ENCODE peak calls at places on chromosome 12, in nine cellular contexts. W is thyroid gland, K is psoas muscle, J is lung, R is lower lobe of right lung, A is IMR-90, M is HCT116, G is thoracic aorta, S is neuronal stem cell. O is an unnamed sample.

GRCh38 chr12:108702534-108702933 is 28.8 kb downstream of the CORO1C start:
- DNase-seq in J (no peak), A (no peak), G (no peak), S (no peak), R (no peak), W (no peak), K (no peak), M (no peak), O (no peak)

GRCh38 chr12:131164096-131164872 is 210.6 kb downstream of the ADGRD1 start:
- DNase-seq in R (no peak), K (no peak), G (no peak), J (no peak), M (peak; percentile 10), S (no peak), W (no peak), A (no peak), O (no peak)

GRCh38 chr12:63064080-63064479 is 86.9 kb downstream of the AVPR1A start:
- DNase-seq in A (peak; percentile 46), R (no peak), K (no peak), G (no peak), W (no peak), M (no peak), J (no peak), S (no peak), O (no peak)

GRCh38 chr12:119642986-119643385 is 24.9 kb upstream of the PRKAB1 start:
- DNase-seq in W (no peak), S (no peak), R (no peak), A (no peak), K (no peak), M (no peak), G (no peak), J (no peak), O (no peak)

GRCh38 chr12:29796823-29797263 is 13.1 kb upstream of the TMTC1 start:
- DNase-seq in A (peak; percentile 97), M (peak; percentile 29), S (no peak), K (no peak), W (no peak), G (no peak), R (no peak), J (no peak), O (peak; percentile 86)

GRCh38 chr12:128075332-128075731 is 191.6 kb upstream of the TMEM132C start:
- DNase-seq in K (no peak), S (no peak), R (no peak), J (no peak), W (no peak), G (no peak), M (no peak), A (no peak), O (no peak)

GRCh38 chr12:49296034-49296835 is 1.3 kb downstream of the PRPH start:
- DNase-seq in R (peak; percentile 68), W (peak; percentile 51), J (peak; percentile 46), G (no peak), A (no peak), S (no peak), M (no peak), K (peak; percentile 35), O (no peak)

GRCh38 chr12:1573960-1574862 is 20.2 kb downstream of the FBXL14 start:
- DNase-seq in M (no peak), J (no peak), W (no peak), K (no peak), R (no peak), G (no peak), A (no peak), S (no peak), O (no peak)

GRCh38 chr12:27277846-27278260 is 33.8 kb downstream of the STK38L start:
- DNase-seq in J (no peak), S (no peak), R (no peak), M (peak; percentile 6), A (peak; percentile 97), K (no peak), G (peak; percentile 60), W (peak; percentile 13), O (peak; percentile 60)

GRCh38 chr12:105317453-105317852 is 13.0 kb upstream of the C12orf75 start:
- DNase-seq in M (no peak), G (no peak), W (no peak), J (no peak), K (no peak), S (no peak), A (peak; percentile 84), R (no peak), O (peak; percentile 41)

GRCh38 chr12:87136330-87136976 is 880.3 kb upstream of the MGAT4C start:
- DNase-seq in A (peak; percentile 60), G (no peak), K (no peak), R (no peak), M (no peak), S (no peak), W (peak; percentile 8), J (no peak), O (no peak)

GRCh38 chr12:75389061-75389460 is 1.8 kb upstream of the GLIPR1L2 start:
- DNase-seq in K (no peak), G (no peak), R (no peak), J (no peak), W (no peak), M (peak; percentile 78), S (no peak), A (peak; percentile 40), O (no peak)

GRCh38 chr12:67251012-67251411 is 18.1 kb upstream of the CAND1 start:
- DNase-seq in J (no peak), R (no peak), A (no peak), K (no peak), W (no peak), M (no peak), S (no peak), G (no peak), O (no peak)

GRCh38 chr12:67256649-67257048 is 12.5 kb upstream of the CAND1 start:
- DNase-seq in K (no peak), A (no peak), R (no peak), G (no peak), M (no peak), S (no peak), J (no peak), W (no peak), O (no peak)
- H3K4me3 ChIP-seq in K (no peak overlapping the region), A (no peak overlapping the region), R (no peak overlapping the region), G (no peak overlapping the region), M (no peak overlapping the region), S (no peak overlapping the region), J (no peak overlapping the region), W (no peak overlapping the region), O (no peak overlapping the region)

DNA sequence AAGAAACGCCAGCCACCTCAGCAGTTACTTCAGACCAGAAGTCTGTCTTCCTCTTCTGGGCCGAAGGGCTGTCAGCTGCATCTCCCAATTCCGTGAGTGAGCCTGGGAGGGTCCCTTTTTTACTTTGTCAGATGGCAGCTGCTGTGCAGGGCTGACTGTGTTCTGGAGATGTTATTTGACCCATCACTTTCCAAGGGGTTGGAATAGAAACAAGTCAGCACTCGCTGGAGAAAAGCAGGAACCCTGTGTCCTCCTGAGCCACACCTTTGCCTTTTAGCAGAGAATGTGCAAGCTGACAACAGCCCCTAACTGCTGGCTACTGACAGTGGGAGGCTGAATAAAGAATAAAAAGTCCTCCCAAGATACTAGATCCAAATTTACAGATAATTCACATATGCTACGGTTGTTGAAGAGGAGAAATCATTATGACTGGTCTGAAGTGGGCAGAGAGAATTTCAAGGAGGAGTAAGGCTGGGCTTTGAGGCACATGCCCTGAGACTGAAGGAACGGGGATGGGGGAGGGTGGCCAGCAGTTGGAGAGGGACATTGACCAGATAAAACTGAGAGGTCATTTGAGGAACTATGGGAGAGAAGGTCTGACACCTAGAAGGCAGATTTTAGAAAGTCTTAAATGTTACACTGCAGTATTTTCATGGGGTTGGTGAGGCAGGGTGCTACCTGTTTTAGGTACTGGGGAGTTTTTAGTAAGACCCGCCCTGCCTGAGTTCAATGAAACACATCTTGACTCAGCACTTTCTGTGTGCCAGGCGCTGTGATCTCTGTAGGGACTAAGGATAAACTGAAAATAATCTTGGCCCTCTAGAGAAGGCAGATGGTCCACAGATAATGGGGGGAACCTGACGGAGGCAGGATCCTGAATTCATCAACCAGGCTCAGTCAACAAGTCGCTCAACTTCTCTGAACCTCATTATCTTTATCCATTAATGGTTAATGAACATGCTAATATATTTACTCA is 27.4 kb downstream of the FAM234B start:
- DNase-seq in R (no peak), S (no peak), K (no peak), M (no peak), J (no peak), W (no peak), A (no peak), G (no peak), O (no peak)
- H3K36me3 ChIP-seq in R (peaks cover 28% of the 10 kb centered on the region), S (peaks cover 10% of the 10 kb centered on the region), K (peaks cover 72% of the 10 kb centered on the region), M (peaks cover 15% of the 10 kb centered on the region), J (peaks cover 10% of the 10 kb centered on the region), W (peaks cover 31% of the 10 kb centered on the region), A (peaks cover 4% of the 10 kb centered on the region), G (no peaks in the 10 kb centered on the region), O (no peaks in the 10 kb centered on the region)

DNA sequence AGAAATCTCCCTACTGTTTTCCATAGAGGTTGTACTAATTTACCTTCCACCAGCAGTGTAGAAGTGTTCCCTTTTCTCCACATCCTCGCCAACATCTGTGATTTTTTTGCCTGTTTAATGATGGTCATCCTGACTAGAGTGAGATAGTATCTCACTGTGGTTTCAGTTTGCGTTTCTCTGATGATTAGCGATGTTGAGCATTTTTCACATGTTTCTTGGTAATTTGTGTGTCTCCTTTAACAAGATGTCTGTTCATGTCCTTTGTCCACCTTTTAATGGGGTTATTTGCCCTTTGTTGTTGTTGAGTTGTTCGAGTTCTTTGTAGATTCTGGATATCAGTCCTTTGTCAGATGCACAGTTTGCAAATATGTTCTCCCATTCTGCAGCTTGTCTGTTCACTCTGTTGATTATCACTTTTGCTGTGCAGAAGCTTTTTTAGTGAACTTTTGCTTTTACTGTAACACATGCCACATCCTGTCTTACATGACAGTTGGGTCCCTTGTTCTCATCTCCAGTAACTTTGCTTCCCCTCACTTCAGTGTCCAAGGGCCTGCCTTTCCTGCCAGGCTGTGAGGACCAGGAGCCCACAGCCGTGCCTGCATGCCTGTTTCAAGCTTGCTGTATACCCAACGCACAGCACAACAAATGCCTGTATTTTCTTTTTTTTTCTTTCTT is 64.9 kb downstream of the SPRING1 start:
- DNase-seq in R (no peak), K (no peak), W (no peak), J (no peak), M (no peak), S (no peak), A (no peak), G (no peak), O (no peak)
- H3K4me3 ChIP-seq in R (no peak overlapping the region), K (no peak overlapping the region), W (no peak overlapping the region), J (no peak overlapping the region), M (no peak overlapping the region), S (no peak overlapping the region), A (no peak overlapping the region), G (no peak overlapping the region), O (no peak overlapping the region)

GRCh38 chr12:17527021-17527420 is 563.0 kb downstream of the RERGL start:
- DNase-seq in S (no peak), G (no peak), K (no peak), A (no peak), R (no peak), M (no peak), W (no peak), J (no peak), O (no peak)
- H3K36me3 ChIP-seq in S (no peaks in the 10 kb centered on the region), G (no peaks in the 10 kb centered on the region), K (no peaks in the 10 kb centered on the region), A (no peaks in the 10 kb centered on the region), R (no peaks in the 10 kb centered on the region), M (no peaks in the 10 kb centered on the region), W (no peaks in the 10 kb centered on the region), J (no peaks in the 10 kb centered on the region), O (no peaks in the 10 kb centered on the region)